ENCODE peak calls at places on chromosomes 16 and 17, in seven cellular contexts. I is AG09309, Q is brain microvascular endothelial cell, N is Peyer's patch, D is left ventricle myocardium inferior, Z is heart left ventricle, O is upper lobe of right lung. K is an unnamed sample.

GRCh38 chr17:70144260-70144846 is 25.0 kb upstream of the KCNJ2 start:
- DNase-seq in I (peak), Q (no peak), N (no peak), D (no peak), Z (no peak), O (no peak), K (no peak)

GRCh38 chr17:12730931-12731521 is 58.3 kb upstream of the ARHGAP44 start:
- DNase-seq in I (no peak), Q (peak), N (no peak), D (peak), Z (peak), O (peak), K (no peak)

GRCh38 chr16:18975109-18975508 is 8.6 kb upstream of the TMC7 start:
- DNase-seq in I (no peak), Q (no peak), N (no peak), D (no peak), Z (no peak), O (no peak), K (no peak)

GRCh38 chr17:65564793-65565192 is 3.3 kb upstream of the AXIN2 start:
- DNase-seq in I (no peak), Q (no peak), N (no peak), D (no peak), Z (peak), O (no peak), K (no peak)

GRCh38 chr17:34133350-34133749 is 121.7 kb upstream of the CCL2 start:
- DNase-seq in I (no peak), Q (no peak), N (no peak), D (peak), Z (peak), O (no peak), K (no peak)

GRCh38 chr17:7323731-7324437 is 5.3 kb downstream of the NEURL4 start:
- DNase-seq in I (no peak), Q (peak), N (peak), D (peak), Z (peak), O (peak), K (peak)

GRCh38 chr17:17728550-17729251 is 47.4 kb downstream of the RAI1 start:
- DNase-seq in I (no peak), Q (no peak), N (no peak), D (no peak), Z (no peak), O (no peak), K (no peak)

GRCh38 chr17:78133971-78134898 is 3.7 kb downstream of the TMC8 start:
- DNase-seq in I (no peak), Q (no peak), N (peak), D (no peak), Z (no peak), O (peak), K (peak)

GRCh38 chr17:57448288-57449283 is 192.3 kb downstream of the MSI2 start:
- DNase-seq in I (no peak), Q (no peak), N (no peak), D (no peak), Z (no peak), O (no peak), K (no peak)

GRCh38 chr16:9800180-9800738 is 382.0 kb downstream of the GRIN2A start:
- DNase-seq in I (peak), Q (no peak), N (no peak), D (no peak), Z (no peak), O (no peak), K (no peak)

GRCh38 chr17:77592503-77592902 is 366.0 kb upstream of the TNRC6C start:
- DNase-seq in I (no peak), Q (no peak), N (no peak), D (no peak), Z (no peak), O (no peak), K (no peak)

GRCh38 chr16:1871974-1872635 is at the start of gene MEIOB:
- DNase-seq in I (no peak), Q (peak), N (no peak), D (no peak), Z (no peak), O (peak), K (peak)

GRCh38 chr16:50467943-50468748 is 80.0 kb upstream of the NKD1 start:
- DNase-seq in I (no peak), Q (peak), N (no peak), D (no peak), Z (no peak), O (peak), K (no peak)

GRCh38 chr16:50289950-50290764 is 23.8 kb downstream of the ADCY7 start:
- DNase-seq in I (no peak), Q (no peak), N (no peak), D (no peak), Z (no peak), O (no peak), K (no peak)

GRCh38 chr16:77500286-77500598 is 65.4 kb upstream of the ADAMTS18 start:
- DNase-seq in I (no peak), Q (no peak), N (no peak), D (no peak), Z (no peak), O (no peak), K (no peak)

GRCh38 chr17:49730078-49730786 is 22.5 kb upstream of the SLC35B1 start:
- DNase-seq in I (peak), Q (peak), N (no peak), D (peak), Z (peak), O (no peak), K (no peak)

GRCh38 chr16:783404-784161 is 4.6 kb downstream of the RPUSD1 start:
- DNase-seq in I (no peak), Q (no peak), N (no peak), D (peak), Z (peak), O (no peak), K (no peak)

GRCh38 chr17:60165976-60166375 is 16.2 kb downstream of the CA4 start:
- DNase-seq in I (no peak), Q (no peak), N (no peak), D (no peak), Z (no peak), O (no peak), K (no peak)

GRCh38 chr17:29927546-29927945 is 2.5 kb downstream of the SSH2 start:
- DNase-seq in I (no peak), Q (no peak), N (no peak), D (no peak), Z (no peak), O (no peak), K (no peak)

GRCh38 chr16:9489823-9490467 is 398.5 kb downstream of the HAPSTR1 start:
- DNase-seq in I (no peak), Q (no peak), N (no peak), D (peak), Z (peak), O (no peak), K (no peak)

GRCh38 chr16:62018301-62019060 is 17.8 kb downstream of the CDH8 start:
- DNase-seq in I (no peak), Q (no peak), N (no peak), D (no peak), Z (no peak), O (no peak), K (no peak)

GRCh38 chr16:50167603-50168002 is 14.5 kb downstream of the TENT4B start:
- DNase-seq in I (no peak), Q (no peak), N (no peak), D (no peak), Z (no peak), O (no peak), K (no peak)

GRCh38 chr16:85912271-85912974 is 13.5 kb downstream of the IRF8 start:
- DNase-seq in I (no peak), Q (peak), N (no peak), D (no peak), Z (no peak), O (no peak), K (no peak)

GRCh38 chr17:69609495-69610315 is 195.2 kb downstream of the MAP2K6 start:
- DNase-seq in I (peak), Q (peak), N (no peak), D (no peak), Z (no peak), O (no peak), K (no peak)

GRCh38 chr16:27720731-27721547 is 171.0 kb downstream of the KATNIP start:
- DNase-seq in I (no peak), Q (no peak), N (no peak), D (peak), Z (no peak), O (peak), K (no peak)

GRCh38 chr17:72661093-72661944 is 431.2 kb downstream of the SLC39A11 start:
- DNase-seq in I (no peak), Q (no peak), N (no peak), D (no peak), Z (no peak), O (no peak), K (no peak)

GRCh38 chr16:85207357-85207921 is 95.2 kb upstream of the CIBAR2 start:
- DNase-seq in I (no peak), Q (peak), N (no peak), D (no peak), Z (no peak), O (no peak), K (no peak)

GRCh38 chr17:67671492-67671891 is 46.2 kb upstream of the NOL11 start:
- DNase-seq in I (no peak), Q (no peak), N (no peak), D (no peak), Z (no peak), O (no peak), K (no peak)

GRCh38 chr17:49260922-49261291 is 30.3 kb upstream of the PHOSPHO1 start:
- DNase-seq in I (no peak), Q (no peak), N (no peak), D (no peak), Z (no peak), O (no peak), K (no peak)

GRCh38 chr16:46832757-46833464 is 1.9 kb upstream of the C16orf87 start:
- DNase-seq in I (no peak), Q (no peak), N (no peak), D (no peak), Z (no peak), O (no peak), K (no peak)

GRCh38 chr16:57646388-57647039 is 18.1 kb downstream of the ADGRG1 start:
- DNase-seq in I (no peak), Q (no peak), N (no peak), D (no peak), Z (no peak), O (no peak), K (no peak)

GRCh38 chr16:81778861-81779539 is at the start of gene PLCG2:
- DNase-seq in I (no peak), Q (peak), N (peak), D (peak), Z (peak), O (peak), K (peak)

GRCh38 chr16:4976611-4977145 is 18.5 kb downstream of the SEC14L5 start:
- DNase-seq in I (no peak), Q (no peak), N (no peak), D (no peak), Z (no peak), O (peak), K (no peak)

GRCh38 chr17:44198721-44199552 is 747 bp downstream of the ATXN7L3 start:
- DNase-seq in I (no peak), Q (no peak), N (peak), D (peak), Z (peak), O (peak), K (peak)

GRCh38 chr17:82449883-82450356 is 632 bp downstream of the CYBC1 start:
- DNase-seq in I (no peak), Q (no peak), N (peak), D (no peak), Z (no peak), O (no peak), K (no peak)

GRCh38 chr16:56915311-56916105 is 16.4 kb upstream of the HERPUD1 start:
- DNase-seq in I (no peak), Q (peak), N (no peak), D (no peak), Z (no peak), O (no peak), K (no peak)

GRCh38 chr17:43576563-43577229 is 30.6 kb upstream of the ETV4 start:
- DNase-seq in I (no peak), Q (peak), N (peak), D (peak), Z (peak), O (peak), K (peak)

GRCh38 chr16:3983081-3983520 is 102.6 kb upstream of the CREBBP start:
- DNase-seq in I (no peak), Q (peak), N (no peak), D (peak), Z (peak), O (peak), K (peak)

GRCh38 chr17:39694593-39694992 is 5.3 kb upstream of the ERBB2 start:
- DNase-seq in I (no peak), Q (no peak), N (no peak), D (no peak), Z (no peak), O (no peak), K (no peak)

GRCh38 chr16:15715221-15715620 is 65.2 kb downstream of the NDE1 start:
- DNase-seq in I (no peak), Q (no peak), N (no peak), D (no peak), Z (no peak), O (no peak), K (no peak)
- TF ChIP-seq CTCF in I (no peak), Q (no peak), N (no peak), D (no peak), Z (no peak), O (no peak), K (no peak)

DNA sequence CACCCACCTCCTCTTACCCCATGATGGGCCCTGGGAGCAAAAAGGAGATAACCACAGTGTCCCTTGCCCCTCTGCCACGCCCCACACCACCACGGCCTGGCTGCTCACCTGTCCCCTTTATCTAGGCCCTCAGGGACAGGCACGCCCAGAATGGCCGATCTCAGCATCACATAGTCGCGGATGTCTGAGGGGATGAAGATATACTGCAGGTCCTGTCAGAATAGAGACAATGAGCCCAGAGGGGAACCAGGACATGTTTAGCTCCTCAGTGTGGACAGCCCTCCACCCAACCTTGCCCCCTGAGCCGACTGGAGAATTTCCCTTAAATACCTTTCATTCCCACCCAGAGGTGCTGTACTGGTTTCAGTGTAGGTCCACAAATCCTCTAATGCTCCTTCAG is 15.2 kb downstream of the ST6GALNAC2 start:
- DNase-seq in I (no peak), Q (no peak), N (no peak), D (no peak), Z (no peak), O (no peak), K (no peak)
- TF ChIP-seq CTCF in I (no peak), Q (no peak), N (no peak), D (no peak), Z (no peak), O (no peak), K (no peak)

GRCh38 chr16:11100239-11100750 is 155.7 kb downstream of the SOCS1 start:
- DNase-seq in I (peak), Q (peak), N (peak), D (peak), Z (peak), O (no peak), K (no peak)

GRCh38 chr16:11102523-11102898 is 153.5 kb downstream of the SOCS1 start:
- DNase-seq in I (no peak), Q (no peak), N (no peak), D (no peak), Z (no peak), O (no peak), K (no peak)

GRCh38 chr16:11101283-11101682 is 154.7 kb downstream of the SOCS1 start:
- DNase-seq in I (no peak), Q (no peak), N (no peak), D (no peak), Z (no peak), O (no peak), K (no peak)

GRCh38 chr16:11099672-11100195 is 155.4 kb downstream of the CLEC16A start:
- DNase-seq in I (no peak), Q (no peak), N (peak), D (no peak), Z (no peak), O (no peak), K (no peak)

GRCh38 chr16:11101695-11102522 is 154.1 kb downstream of the SOCS1 start:
- DNase-seq in I (no peak), Q (peak), N (no peak), D (no peak), Z (no peak), O (no peak), K (no peak)
- TF ChIP-seq CTCF in I (no peak), Q (peak), N (peak), D (peak), Z (peak), O (no peak), K (no peak)

GRCh38 chr16:17277981-17278381 is 192.8 kb downstream of the XYLT1 start:
- DNase-seq in I (no peak), Q (no peak), N (peak), D (no peak), Z (no peak), O (no peak), K (peak)
- TF ChIP-seq CTCF in I (peak), Q (peak), N (peak), D (peak), Z (peak), O (peak), K (no peak)

GRCh38 chr17:10683853-10684252 is 13.5 kb downstream of the SCO1 start:
- DNase-seq in I (peak), Q (no peak), N (no peak), D (no peak), Z (no peak), O (no peak), K (no peak)
- TF ChIP-seq CTCF in I (peak), Q (peak), N (peak), D (no peak), Z (peak), O (peak), K (peak)

GRCh38 chr16:68596266-68596665 is 48.8 kb upstream of the CDH3 start:
- DNase-seq in I (no peak), Q (no peak), N (no peak), D (no peak), Z (no peak), O (no peak), K (no peak)
- TF ChIP-seq CTCF in I (no peak), Q (no peak), N (no peak), D (no peak), Z (no peak), O (no peak), K (no peak)

GRCh38 chr17:32914181-32914580 is 13.8 kb upstream of the TMEM98 start:
- DNase-seq in I (no peak), Q (no peak), N (no peak), D (no peak), Z (no peak), O (no peak), K (no peak)

GRCh38 chr17:32910769-32911168 is 17.2 kb upstream of the TMEM98 start:
- DNase-seq in I (no peak), Q (no peak), N (no peak), D (no peak), Z (no peak), O (no peak), K (no peak)

GRCh38 chr17:32909787-32910369 is 18.1 kb upstream of the TMEM98 start:
- DNase-seq in I (peak), Q (peak), N (peak), D (no peak), Z (peak), O (no peak), K (peak)

GRCh38 chr17:32913593-32913992 is 14.4 kb upstream of the TMEM98 start:
- DNase-seq in I (no peak), Q (no peak), N (no peak), D (no peak), Z (no peak), O (no peak), K (no peak)

DNA sequence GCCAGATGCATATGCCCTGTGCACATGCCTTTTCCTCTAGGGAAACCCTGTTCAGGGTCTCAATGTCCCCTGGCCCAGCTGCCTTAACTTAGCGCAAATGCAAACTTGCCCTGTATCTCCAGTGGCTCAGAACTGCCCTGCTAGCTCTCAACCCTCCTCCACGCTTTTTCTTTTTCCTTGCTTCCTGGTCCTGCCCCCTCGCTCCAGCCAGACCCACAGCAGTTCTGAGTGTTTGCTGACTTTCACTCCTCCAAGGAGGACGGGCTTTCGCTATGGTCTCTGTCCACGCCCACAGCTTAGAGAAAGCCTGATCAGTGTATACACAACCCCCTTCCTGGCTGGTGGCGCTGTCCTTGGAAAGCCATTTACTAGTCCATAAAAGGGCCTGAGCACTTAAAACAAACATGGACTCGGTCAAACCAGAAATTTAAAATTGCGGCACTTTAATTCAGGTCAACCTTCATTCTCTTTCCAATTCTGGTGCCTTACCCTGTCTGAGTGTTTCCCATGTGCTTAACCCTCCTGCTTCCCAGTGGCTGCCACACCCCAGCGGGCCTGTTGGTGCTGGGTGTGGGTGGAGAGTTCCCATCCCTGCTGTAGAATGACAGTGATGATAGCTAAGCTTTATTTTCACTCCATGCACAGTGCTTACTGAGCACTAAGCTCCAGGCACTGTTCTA is 15.6 kb upstream of the TMEM98 start:
- DNase-seq in I (peak), Q (peak), N (peak), D (peak), Z (peak), O (peak), K (no peak)
- TF ChIP-seq CTCF in I (peak), Q (peak), N (peak), D (no peak), Z (no peak), O (peak), K (no peak)

K was measured in CD8-positive, alpha-beta T cell.